ENCODE peak calls at places on chromosomes 1 and 21, in eight cellular contexts. Y is IMR-90; E is heart right ventricle; L is Peyer's patch; M is sigmoid colon; O is CD8-positive, alpha-beta T cell; H is SK-N-SH; V is H9. C is an unnamed sample.

GRCh38 chr1:167059045-167059728 is 31.0 kb downstream of the GPA33 start:
- DNase-seq in H (peak), Y (peak), O (peak), L (peak), E (peak), M (peak), V (peak), C (peak)

GRCh38 chr1:108208724-108209404 is 8.7 kb upstream of the SLC25A24 start:
- DNase-seq in V (peak), E (no peak), Y (no peak), H (no peak), O (no peak), M (no peak), L (no peak), C (no peak)

GRCh38 chr1:219792337-219793021 is 135.9 kb downstream of the SLC30A10 start:
- DNase-seq in O (no peak), E (peak), L (no peak), Y (peak), H (peak), M (no peak), V (no peak), C (no peak)

GRCh38 chr21:46002841-46003574 is 21.4 kb downstream of the COL6A1 start:
- DNase-seq in V (peak), L (no peak), E (no peak), O (no peak), Y (no peak), M (peak), H (no peak), C (no peak)

GRCh38 chr1:32468791-32469190 is 3.9 kb downstream of the ZBTB8B start:
- DNase-seq in V (no peak), E (no peak), O (no peak), Y (no peak), M (no peak), H (no peak), L (no peak), C (no peak)

GRCh38 chr1:7975212-7975865 is 13.8 kb downstream of the PARK7 start:
- DNase-seq in E (peak), M (peak), H (peak), Y (peak), O (no peak), V (peak), L (no peak), C (peak)

GRCh38 chr1:228008391-228009115 is 1.8 kb downstream of the WNT3A start:
- DNase-seq in O (peak), M (peak), V (no peak), E (no peak), Y (no peak), H (peak), L (peak), C (no peak)

GRCh38 chr1:43978551-43979260 is at the start of gene B4GALT2:
- DNase-seq in M (no peak), V (peak), L (no peak), E (no peak), Y (no peak), H (peak), O (no peak), C (no peak)

DNA sequence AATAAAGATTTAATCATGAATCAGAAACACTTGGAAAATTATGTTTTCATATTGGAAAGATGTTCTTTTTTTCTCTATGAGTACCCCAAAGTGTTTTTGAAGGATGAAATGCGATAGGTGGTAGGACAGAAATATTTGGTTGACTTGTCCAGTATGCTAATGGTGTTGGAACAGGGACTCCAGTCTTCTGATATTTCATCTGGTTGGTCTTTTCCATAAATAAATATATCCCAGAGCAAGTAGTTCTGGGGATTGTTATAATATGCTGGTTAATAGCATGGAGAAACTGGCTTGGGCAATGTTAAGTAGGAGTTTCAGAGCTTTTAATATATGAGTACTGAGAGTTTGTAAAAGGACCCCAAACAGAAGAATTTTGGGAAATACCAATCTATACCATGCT is 8.7 kb downstream of the PGM1 start:
- DNase-seq in O (no peak), Y (no peak), E (no peak), L (no peak), M (no peak), H (no peak), V (no peak), C (no peak)
- H3K27ac ChIP-seq in O (no peak), Y (no peak), E (no peak), L (no peak), M (no peak), H (no peak), V (no peak), C (no peak)

DNA sequence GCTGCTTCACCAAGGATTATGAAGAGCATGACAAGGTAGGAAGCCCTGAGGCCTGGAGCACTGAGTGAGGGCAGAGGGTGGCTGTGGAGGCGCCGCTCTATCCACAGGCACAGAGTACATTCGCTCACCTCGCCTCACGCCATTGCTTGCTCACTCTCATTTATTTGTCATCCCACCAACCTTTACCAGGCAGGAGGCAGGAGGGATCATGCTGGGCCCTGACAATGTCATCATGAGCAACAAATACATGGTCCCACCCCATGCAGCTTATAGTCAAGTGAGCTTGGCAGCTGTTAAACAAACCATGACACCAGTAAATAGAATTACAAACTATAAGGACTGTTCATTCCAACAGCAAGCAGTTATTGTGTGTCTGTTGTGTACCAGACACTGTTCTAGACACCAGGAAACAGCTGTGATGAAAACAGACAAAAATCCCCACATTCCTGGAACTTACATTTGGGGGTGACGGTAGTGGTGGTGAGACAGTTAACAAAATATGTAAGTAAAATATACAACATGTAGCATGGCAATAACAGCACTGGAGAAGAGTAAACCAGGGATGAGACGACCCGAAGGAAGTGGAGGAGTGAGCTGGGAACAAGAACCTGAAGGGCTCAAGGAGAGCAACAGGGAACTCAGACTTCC is 6.9 kb downstream of the CSF1 start:
- DNase-seq in E (no peak), Y (peak), H (no peak), M (peak), L (no peak), V (no peak), O (no peak), C (no peak)
- H3K27ac ChIP-seq in E (no peak), Y (peak), H (no peak), M (peak), L (no peak), V (no peak), O (no peak), C (no peak)

GRCh38 chr1:222892137-222892763 is 77.4 kb downstream of the DISP1 start:
- DNase-seq in O (no peak), L (no peak), M (no peak), H (no peak), Y (peak), E (peak), V (no peak), C (no peak)
- H3K27ac ChIP-seq in O (no peak), L (no peak), M (no peak), H (peak), Y (no peak), E (no peak), V (no peak), C (no peak)

GRCh38 chr1:94908965-94909364 is 17.9 kb downstream of the CNN3 start:
- DNase-seq in L (no peak), M (no peak), E (no peak), H (no peak), O (no peak), V (no peak), Y (no peak), C (no peak)
- H3K27ac ChIP-seq in L (no peak), M (peak), E (no peak), H (no peak), O (no peak), V (no peak), Y (no peak), C (no peak)

GRCh38 chr1:10378071-10378841 is 20.6 kb upstream of the PGD start:
- DNase-seq in Y (peak), M (peak), V (no peak), H (no peak), E (no peak), L (no peak), O (no peak), C (peak)
- H3K27ac ChIP-seq in Y (peak), M (peak), V (no peak), H (no peak), E (peak), L (no peak), O (no peak), C (peak)

GRCh38 chr21:41730399-41730798 is 36.5 kb downstream of the RIPK4 start:
- DNase-seq in M (no peak), V (no peak), L (no peak), Y (no peak), H (no peak), O (no peak), E (no peak), C (no peak)
- H3K27ac ChIP-seq in M (no peak), V (no peak), L (no peak), Y (no peak), H (no peak), O (no peak), E (no peak), C (no peak)

GRCh38 chr1:41433501-41433900 is 51.0 kb downstream of the EDN2 start:
- DNase-seq in M (no peak), E (no peak), V (no peak), Y (no peak), H (no peak), L (no peak), O (no peak), C (no peak)

GRCh38 chr1:41431490-41432350 is 52.8 kb downstream of the EDN2 start:
- DNase-seq in M (no peak), E (peak), O (no peak), L (no peak), H (peak), V (no peak), Y (no peak), C (no peak)

GRCh38 chr1:41434306-41434705 is 50.2 kb downstream of the EDN2 start:
- DNase-seq in Y (no peak), M (no peak), E (no peak), V (no peak), L (no peak), H (no peak), O (no peak), C (no peak)

GRCh38 chr1:41434748-41435449 is 49.6 kb downstream of the EDN2 start:
- DNase-seq in Y (no peak), O (no peak), E (no peak), V (no peak), H (no peak), M (no peak), L (no peak), C (no peak)

DNA sequence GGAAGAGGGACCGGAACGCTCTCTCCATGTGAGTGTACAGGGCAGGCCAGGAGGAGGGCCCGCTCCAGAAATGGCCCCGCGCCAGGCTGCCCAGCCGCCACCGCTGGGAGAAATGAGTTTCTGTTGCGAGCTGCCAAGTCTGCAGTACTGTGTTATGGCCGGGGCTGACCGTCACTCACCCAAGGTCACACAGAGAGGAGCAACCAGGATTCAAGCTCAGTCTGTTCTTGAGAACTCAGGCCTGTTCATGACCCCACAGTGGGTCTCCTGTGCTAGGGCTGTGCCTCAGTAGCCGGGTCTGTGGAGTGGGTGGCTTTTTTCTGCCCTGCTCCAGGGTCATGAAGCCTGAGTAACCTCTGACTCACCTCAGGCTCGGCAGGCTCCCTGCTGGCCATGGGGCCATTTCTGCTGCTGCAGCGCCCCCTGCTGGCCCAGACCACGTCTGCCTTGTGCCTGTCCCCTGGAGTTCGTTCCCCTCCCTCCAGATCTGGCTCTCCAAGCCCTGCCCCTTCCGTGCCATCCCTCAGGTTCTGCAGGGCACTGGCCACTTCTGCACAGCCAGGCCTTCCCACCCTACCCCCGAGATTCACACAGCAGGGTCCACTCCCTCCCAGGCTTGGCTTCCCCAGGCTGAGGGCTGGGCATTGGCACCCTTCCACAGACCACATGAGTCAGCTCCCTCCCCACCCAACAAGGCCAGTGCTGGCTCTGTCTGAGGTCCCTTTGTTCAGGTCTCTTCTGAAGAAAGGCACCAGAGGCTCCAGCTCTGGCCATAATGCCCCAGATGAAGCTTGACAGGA is 51.8 kb downstream of the EDN2 start:
- DNase-seq in O (peak), M (peak), L (peak), Y (peak), V (peak), H (peak), E (peak), C (peak)
- H3K27ac ChIP-seq in O (no peak), M (peak), L (no peak), Y (no peak), V (no peak), H (peak), E (peak), C (peak)

DNA sequence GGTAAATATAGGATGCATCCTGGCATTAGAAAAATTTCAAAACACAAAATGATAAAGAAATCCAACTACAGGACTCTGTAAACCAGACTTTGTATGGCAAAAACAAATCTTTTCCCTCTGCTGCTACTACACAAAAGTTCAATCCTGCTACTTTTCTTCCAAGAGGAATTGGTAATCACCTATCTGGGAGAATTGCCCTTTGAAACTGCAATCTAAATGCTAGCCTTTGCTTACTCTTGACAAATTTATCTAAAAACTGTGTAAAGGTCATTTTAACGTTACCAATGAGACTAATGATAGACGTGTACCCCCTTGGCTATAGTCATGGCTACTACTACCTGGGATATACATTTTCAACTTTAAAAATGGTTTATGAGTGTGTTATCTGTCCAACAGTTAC is 837.9 kb upstream of the CXADR start:
- DNase-seq in H (no peak), V (no peak), O (no peak), L (no peak), M (no peak), Y (no peak), E (no peak), C (no peak)
- H3K27ac ChIP-seq in H (no peak), V (no peak), O (no peak), L (no peak), M (no peak), Y (no peak), E (no peak), C (no peak)